ENCODE peak calls at places on chromosomes 11 and 22, in four cellular contexts. B, T, F and L are unnamed samples.

GRCh38 chr11:107710301-107710700 is 1.6 kb downstream of the SLN start:
- DNase-seq in B (no peak), T (no peak), F (no peak), L (no peak)

GRCh38 chr22:44920183-44920582 is 89.6 kb downstream of the PHF21B start:
- DNase-seq in B (no peak), T (no peak), F (no peak), L (no peak)

GRCh38 chr11:73047773-73048371 is 94.2 kb downstream of the FCHSD2 start:
- DNase-seq in B (no peak), T (no peak), F (no peak), L (no peak)

GRCh38 chr22:44709881-44710400 is 7.9 kb downstream of the PRR5 start:
- DNase-seq in B (peak; percentile 36), T (no peak), F (no peak), L (no peak)

GRCh38 chr11:131033151-131033651 is 116.9 kb upstream of the SNX19 start:
- DNase-seq in B (no peak), T (peak; percentile 90), F (peak; percentile 97), L (peak; percentile 18)

GRCh38 chr11:101929516-101929915 is 13.2 kb upstream of the ANGPTL5 start:
- DNase-seq in B (no peak), T (no peak), F (no peak), L (peak; percentile 58)

GRCh38 chr11:32297629-32298028 is 137.7 kb downstream of the WT1 start:
- DNase-seq in B (no peak), T (peak; percentile 66), F (peak; percentile 41), L (no peak)

GRCh38 chr11:28820296-28820989 is 712.3 kb downstream of the METTL15 start:
- DNase-seq in B (no peak), T (no peak), F (no peak), L (no peak)

GRCh38 chr11:133821776-133822175 is 23.5 kb downstream of the SPATA19 start:
- DNase-seq in B (no peak), T (peak; percentile 53), F (no peak), L (peak; percentile 48)

GRCh38 chr22:31734512-31734911 is 15.4 kb downstream of the PRR14L start:
- DNase-seq in B (no peak), T (peak; percentile 20), F (peak; percentile 88), L (peak; percentile 29)

GRCh38 chr11:8812438-8812837 is 98.6 kb upstream of the AKIP1 start:
- DNase-seq in B (no peak), T (no peak), F (peak; percentile 20), L (peak; percentile 35)

GRCh38 chr11:75554258-75555022 is 7.6 kb upstream of the SERPINH1 start:
- DNase-seq in B (no peak), T (peak; percentile 56), F (peak; percentile 99), L (peak; percentile 73)

GRCh38 chr11:120337133-120337895 is 1.1 kb downstream of the ARHGEF12 start:
- DNase-seq in B (no peak), T (peak; percentile 53), F (no peak), L (peak; percentile 62)

GRCh38 chr11:33417121-33417520 is 159.9 kb downstream of the HIPK3 start:
- DNase-seq in B (no peak), T (no peak), F (no peak), L (no peak)

GRCh38 chr22:19886605-19887250 is 32.1 kb upstream of the GNB1L start:
- DNase-seq in B (no peak), T (no peak), F (peak; percentile 56), L (no peak)

GRCh38 chr11:125327494-125328130 is 163.1 kb downstream of the PKNOX2 start:
- DNase-seq in B (no peak), T (no peak), F (no peak), L (no peak)

GRCh38 chr11:14789879-14790484 is 102.0 kb downstream of the CYP2R1 start:
- DNase-seq in B (no peak), T (peak; percentile 28), F (peak; percentile 2), L (no peak)

GRCh38 chr11:126419801-126420729 is 64.6 kb downstream of the ST3GAL4 start:
- DNase-seq in B (no peak), T (no peak), F (no peak), L (no peak)

GRCh38 chr11:61688368-61689163 is 8.4 kb downstream of the DAGLA start:
- DNase-seq in B (no peak), T (peak; percentile 72), F (peak; percentile 78), L (no peak)

GRCh38 chr22:38038890-38039812 is 18.1 kb upstream of the PICK1 start:
- DNase-seq in B (no peak), T (no peak), F (no peak), L (no peak)

GRCh38 chr11:75911459-75911858 is 96.4 kb downstream of the UVRAG start:
- DNase-seq in B (no peak), T (no peak), F (no peak), L (no peak)

GRCh38 chr11:36463781-36464180 is 46.3 kb downstream of the TRAF6 start:
- DNase-seq in B (no peak), T (no peak), F (peak; percentile 76), L (no peak)

GRCh38 chr22:37012956-37013355 is 6.3 kb downstream of the TST start:
- DNase-seq in B (no peak), T (no peak), F (no peak), L (no peak)

GRCh38 chr11:42947405-42947804 is 364.4 kb upstream of the API5 start:
- DNase-seq in B (no peak), T (no peak), F (no peak), L (no peak)

GRCh38 chr11:12981879-12982531 is 27.1 kb upstream of the RASSF10 start:
- DNase-seq in B (no peak), T (peak; percentile 15), F (peak; percentile 12), L (peak; percentile 3)

GRCh38 chr11:12433571-12434061 is 56.2 kb downstream of the PARVA start:
- DNase-seq in B (no peak), T (no peak), F (peak; percentile 86), L (no peak)